ENCODE peak calls at places on chromosomes 6 and 20, in five cellular contexts. W is right cardiac atrium; K is fibroblast of the aortic adventitia; B is choroid plexus epithelial cell; G is stimulated activated CD4-positive, alpha-beta T cell treated with anti-CD3 and anti-CD28 coated beads, Interleukin-12 subunit alpha, Interleukin-12 subunit beta, amount 100 ng/mL, for 4 hours. O is an unnamed sample.

GRCh38 chr6:28537509-28538140 is 11.9 kb downstream of the GPX5 start:
- DNase-seq in B (peak; percentile 17), G (no peak), K (peak; percentile 2), W (no peak), O (peak; percentile 55)

GRCh38 chr20:25287631-25288290 is 39.9 kb downstream of the PYGB start:
- DNase-seq in G (no peak), B (no peak), W (peak; percentile 4), K (no peak), O (no peak)

GRCh38 chr6:22664968-22665367 is 95.6 kb downstream of the HDGFL1 start:
- DNase-seq in B (no peak), G (no peak), W (no peak), K (no peak), O (no peak)

GRCh38 chr20:46171476-46171875 is 53.4 kb downstream of the CD40 start:
- DNase-seq in K (no peak), B (no peak), W (no peak), G (no peak), O (no peak)

GRCh38 chr6:79134699-79135474 is 56.8 kb upstream of the PHIP start:
- DNase-seq in W (no peak), G (no peak), B (no peak), K (no peak), O (no peak)

GRCh38 chr6:404685-405423 is 13.3 kb downstream of the IRF4 start:
- DNase-seq in K (no peak), B (no peak), G (no peak), W (no peak), O (no peak)

GRCh38 chr20:1811621-1812498 is 83.3 kb upstream of the SIRPA start:
- DNase-seq in G (no peak), W (no peak), K (no peak), B (no peak), O (no peak)

GRCh38 chr20:44742304-44743079 is 3.2 kb upstream of the KCNK15 start:
- DNase-seq in G (no peak), W (no peak), K (no peak), B (no peak), O (no peak)